ENCODE peak calls at places on chromosomes 12 and 14, in ten cellular contexts. One of them, this sample, is unnamed.
A peak's percentile ranks its signal among the peaks of the same experiment; 100 is the strongest.

GRCh38 chr14:94103554-94104165 is 6.9 kb upstream of the IFI27 start:
- DNase-seq in ELF-1: no peak
- DNase-seq in tibial artery: no peak
- DNase-seq in activated B cell treated with CpG ODN at 0.5 μM for 24 hours: no peak
- DNase-seq in activated CD4-positive, alpha-beta T cell treated with anti-CD3 and anti-CD28 coated beads, Interleukin-2, amount 50 U/mL, for 1 hour: no peak
- DNase-seq in cardiac septum: no peak
- DNase-seq in CD8-positive, alpha-beta memory T cell: no peak
- DNase-seq in thoracic aorta: no peak
- DNase-seq in substantia nigra: peak; percentile 15
- DNase-seq in GM12865: no peak
- DNase-seq in this sample: no peak

GRCh38 chr12:72075891-72076557 is 137.4 kb downstream of the TPH2 start:
- DNase-seq in ELF-1: no peak
- DNase-seq in tibial artery: no peak
- DNase-seq in activated B cell treated with CpG ODN at 0.5 μM for 24 hours: no peak
- DNase-seq in activated CD4-positive, alpha-beta T cell treated with anti-CD3 and anti-CD28 coated beads, Interleukin-2, amount 50 U/mL, for 1 hour: no peak
- DNase-seq in cardiac septum: no peak
- DNase-seq in CD8-positive, alpha-beta memory T cell: no peak
- DNase-seq in thoracic aorta: no peak
- DNase-seq in substantia nigra: no peak
- DNase-seq in GM12865: no peak
- DNase-seq in this sample: no peak

GRCh38 chr14:102525213-102526143 is 15.9 kb upstream of the ANKRD9 start:
- DNase-seq in ELF-1: no peak
- DNase-seq in tibial artery: no peak
- DNase-seq in activated B cell treated with CpG ODN at 0.5 μM for 24 hours: no peak
- DNase-seq in activated CD4-positive, alpha-beta T cell treated with anti-CD3 and anti-CD28 coated beads, Interleukin-2, amount 50 U/mL, for 1 hour: no peak
- DNase-seq in cardiac septum: no peak
- DNase-seq in CD8-positive, alpha-beta memory T cell: peak; percentile 32
- DNase-seq in thoracic aorta: no peak
- DNase-seq in substantia nigra: no peak
- DNase-seq in GM12865: peak; percentile 75
- DNase-seq in this sample: peak; percentile 71

GRCh38 chr12:45878630-45879255 is 111.6 kb downstream of the SCAF11 start:
- DNase-seq in ELF-1: no peak
- DNase-seq in tibial artery: no peak
- DNase-seq in activated B cell treated with CpG ODN at 0.5 μM for 24 hours: no peak
- DNase-seq in activated CD4-positive, alpha-beta T cell treated with anti-CD3 and anti-CD28 coated beads, Interleukin-2, amount 50 U/mL, for 1 hour: peak; percentile 7
- DNase-seq in cardiac septum: no peak
- DNase-seq in CD8-positive, alpha-beta memory T cell: peak; percentile 5
- DNase-seq in thoracic aorta: no peak
- DNase-seq in substantia nigra: no peak
- DNase-seq in GM12865: no peak
- DNase-seq in this sample: no peak

GRCh38 chr12:131103614-131104463 is 150.1 kb downstream of the ADGRD1 start:
- DNase-seq in ELF-1: peak; percentile 50
- DNase-seq in tibial artery: peak; percentile 48
- DNase-seq in activated B cell treated with CpG ODN at 0.5 μM for 24 hours: peak; percentile 11
- DNase-seq in activated CD4-positive, alpha-beta T cell treated with anti-CD3 and anti-CD28 coated beads, Interleukin-2, amount 50 U/mL, for 1 hour: no peak
- DNase-seq in cardiac septum: peak; percentile 67
- DNase-seq in CD8-positive, alpha-beta memory T cell: no peak
- DNase-seq in thoracic aorta: no peak
- DNase-seq in substantia nigra: no peak
- DNase-seq in GM12865: no peak
- DNase-seq in this sample: peak; percentile 69

GRCh38 chr14:89855961-89856360 is 98.6 kb downstream of the EFCAB11 start:
- DNase-seq in ELF-1: no peak
- DNase-seq in tibial artery: no peak
- DNase-seq in activated B cell treated with CpG ODN at 0.5 μM for 24 hours: no peak
- DNase-seq in activated CD4-positive, alpha-beta T cell treated with anti-CD3 and anti-CD28 coated beads, Interleukin-2, amount 50 U/mL, for 1 hour: no peak
- DNase-seq in cardiac septum: no peak
- DNase-seq in CD8-positive, alpha-beta memory T cell: no peak
- DNase-seq in thoracic aorta: no peak
- DNase-seq in substantia nigra: no peak
- DNase-seq in GM12865: no peak
- DNase-seq in this sample: no peak

GRCh38 chr14:75183225-75183624 is 6.8 kb upstream of the TMED10 start:
- DNase-seq in ELF-1: no peak
- DNase-seq in tibial artery: no peak
- DNase-seq in activated B cell treated with CpG ODN at 0.5 μM for 24 hours: no peak
- DNase-seq in activated CD4-positive, alpha-beta T cell treated with anti-CD3 and anti-CD28 coated beads, Interleukin-2, amount 50 U/mL, for 1 hour: no peak
- DNase-seq in cardiac septum: no peak
- DNase-seq in CD8-positive, alpha-beta memory T cell: no peak
- DNase-seq in thoracic aorta: no peak
- DNase-seq in substantia nigra: no peak
- DNase-seq in GM12865: no peak
- DNase-seq in this sample: no peak

GRCh38 chr12:104682790-104683279 is 226.1 kb downstream of the CHST11 start:
- DNase-seq in ELF-1: no peak
- DNase-seq in tibial artery: no peak
- DNase-seq in activated B cell treated with CpG ODN at 0.5 μM for 24 hours: no peak
- DNase-seq in activated CD4-positive, alpha-beta T cell treated with anti-CD3 and anti-CD28 coated beads, Interleukin-2, amount 50 U/mL, for 1 hour: peak; percentile 70
- DNase-seq in cardiac septum: no peak
- DNase-seq in CD8-positive, alpha-beta memory T cell: peak; percentile 57
- DNase-seq in thoracic aorta: no peak
- DNase-seq in substantia nigra: no peak
- DNase-seq in GM12865: peak; percentile 61
- DNase-seq in this sample: no peak

GRCh38 chr12:111221296-111222026 is 147.4 kb downstream of the PHETA1 start:
- DNase-seq in ELF-1: no peak
- DNase-seq in tibial artery: no peak
- DNase-seq in activated B cell treated with CpG ODN at 0.5 μM for 24 hours: no peak
- DNase-seq in activated CD4-positive, alpha-beta T cell treated with anti-CD3 and anti-CD28 coated beads, Interleukin-2, amount 50 U/mL, for 1 hour: no peak
- DNase-seq in cardiac septum: no peak
- DNase-seq in CD8-positive, alpha-beta memory T cell: no peak
- DNase-seq in thoracic aorta: no peak
- DNase-seq in substantia nigra: no peak
- DNase-seq in GM12865: no peak
- DNase-seq in this sample: no peak

GRCh38 chr12:70849265-70849960 is 71.1 kb downstream of the PTPRR start:
- DNase-seq in ELF-1: no peak
- DNase-seq in tibial artery: no peak
- DNase-seq in activated B cell treated with CpG ODN at 0.5 μM for 24 hours: no peak
- DNase-seq in activated CD4-positive, alpha-beta T cell treated with anti-CD3 and anti-CD28 coated beads, Interleukin-2, amount 50 U/mL, for 1 hour: no peak
- DNase-seq in cardiac septum: no peak
- DNase-seq in CD8-positive, alpha-beta memory T cell: no peak
- DNase-seq in thoracic aorta: no peak
- DNase-seq in substantia nigra: no peak
- DNase-seq in GM12865: peak; percentile 2
- DNase-seq in this sample: peak; percentile 29

GRCh38 chr12:57205931-57206330 is 10.7 kb upstream of the NXPH4 start:
- DNase-seq in ELF-1: no peak
- DNase-seq in tibial artery: no peak
- DNase-seq in activated B cell treated with CpG ODN at 0.5 μM for 24 hours: no peak
- DNase-seq in activated CD4-positive, alpha-beta T cell treated with anti-CD3 and anti-CD28 coated beads, Interleukin-2, amount 50 U/mL, for 1 hour: no peak
- DNase-seq in cardiac septum: no peak
- DNase-seq in CD8-positive, alpha-beta memory T cell: no peak
- DNase-seq in thoracic aorta: no peak
- DNase-seq in substantia nigra: no peak
- DNase-seq in GM12865: no peak
- DNase-seq in this sample: no peak

GRCh38 chr12:85036241-85036707 is at the start of the genes LRRIQ1 and TSPAN19:
- DNase-seq in ELF-1: peak; percentile 92
- DNase-seq in tibial artery: peak; percentile 62
- DNase-seq in activated B cell treated with CpG ODN at 0.5 μM for 24 hours: no peak
- DNase-seq in activated CD4-positive, alpha-beta T cell treated with anti-CD3 and anti-CD28 coated beads, Interleukin-2, amount 50 U/mL, for 1 hour: peak; percentile 2
- DNase-seq in cardiac septum: peak; percentile 71
- DNase-seq in CD8-positive, alpha-beta memory T cell: no peak
- DNase-seq in thoracic aorta: no peak
- DNase-seq in substantia nigra: peak; percentile 75
- DNase-seq in GM12865: peak; percentile 83
- DNase-seq in this sample: peak; percentile 98

This sample was measured in left kidney.